ENCODE peak calls at places on chromosomes 2 and 18, in six cellular contexts. One of them, this sample, is unnamed.

GRCh38 chr2:219327719-219328118 is 4.8 kb downstream of the RESP18 start:
- DNase-seq in epithelial cell of proximal tubule: no peak
- DNase-seq in kidney: no peak
- DNase-seq in GM13976: no peak
- DNase-seq in neural progenitor cell: no peak
- DNase-seq in astrocyte: no peak
- DNase-seq in this sample: no peak

GRCh38 chr2:85371045-85371444 is 16.5 kb downstream of the ELMOD3 start:
- DNase-seq in epithelial cell of proximal tubule: no peak
- DNase-seq in kidney: no peak
- DNase-seq in GM13976: no peak
- DNase-seq in neural progenitor cell: no peak
- DNase-seq in astrocyte: no peak
- DNase-seq in this sample: no peak

GRCh38 chr2:104890670-104891069 is 36.8 kb downstream of the POU3F3 start:
- DNase-seq in epithelial cell of proximal tubule: no peak
- DNase-seq in kidney: no peak
- DNase-seq in GM13976: no peak
- DNase-seq in neural progenitor cell: no peak
- DNase-seq in astrocyte: no peak
- DNase-seq in this sample: no peak

GRCh38 chr2:222972420-222972819 is 79.6 kb upstream of the KCNE4 start:
- DNase-seq in epithelial cell of proximal tubule: no peak
- DNase-seq in kidney: no peak
- DNase-seq in GM13976: no peak
- DNase-seq in neural progenitor cell: no peak
- DNase-seq in astrocyte: no peak
- DNase-seq in this sample: no peak

GRCh38 chr18:10454800-10455550 is 540 bp downstream of the APCDD1 start:
- DNase-seq in epithelial cell of proximal tubule: no peak
- DNase-seq in kidney: peak; percentile 82
- DNase-seq in GM13976: no peak
- DNase-seq in neural progenitor cell: no peak
- DNase-seq in astrocyte: no peak
- DNase-seq in this sample: no peak

GRCh38 chr18:25349926-25350560 is 1.9 kb downstream of the ZNF521 start:
- DNase-seq in epithelial cell of proximal tubule: no peak
- DNase-seq in kidney: peak; percentile 75
- DNase-seq in GM13976: peak; percentile 26
- DNase-seq in neural progenitor cell: peak; percentile 74
- DNase-seq in astrocyte: no peak
- DNase-seq in this sample: peak; percentile 36

GRCh38 chr2:1653956-1654695 is 90.2 kb downstream of the PXDN start:
- DNase-seq in epithelial cell of proximal tubule: no peak
- DNase-seq in kidney: no peak
- DNase-seq in GM13976: no peak
- DNase-seq in neural progenitor cell: no peak
- DNase-seq in astrocyte: peak; percentile 93
- DNase-seq in this sample: no peak

GRCh38 chr2:105804266-105804665 is 59.6 kb downstream of the NCK2 start:
- DNase-seq in epithelial cell of proximal tubule: no peak
- DNase-seq in kidney: no peak
- DNase-seq in GM13976: no peak
- DNase-seq in neural progenitor cell: no peak
- DNase-seq in astrocyte: peak; percentile 16
- DNase-seq in this sample: no peak

GRCh38 chr2:183614797-183615429 is 490.7 kb downstream of the NUP35 start:
- DNase-seq in epithelial cell of proximal tubule: no peak
- DNase-seq in kidney: no peak
- DNase-seq in GM13976: no peak
- DNase-seq in neural progenitor cell: no peak
- DNase-seq in astrocyte: peak; percentile 7
- DNase-seq in this sample: no peak

GRCh38 chr18:48790226-48790863 is 160.4 kb downstream of the SMAD7 start:
- DNase-seq in epithelial cell of proximal tubule: no peak
- DNase-seq in kidney: peak; percentile 93
- DNase-seq in GM13976: no peak
- DNase-seq in neural progenitor cell: no peak
- DNase-seq in astrocyte: no peak
- DNase-seq in this sample: no peak

GRCh38 chr2:110842048-110842447 is 109.7 kb downstream of the ACOXL start:
- DNase-seq in epithelial cell of proximal tubule: no peak
- DNase-seq in kidney: no peak
- DNase-seq in GM13976: no peak
- DNase-seq in neural progenitor cell: no peak
- DNase-seq in astrocyte: no peak
- DNase-seq in this sample: no peak

GRCh38 chr2:47189635-47190034 is 34.5 kb upstream of the STPG4 start:
- DNase-seq in epithelial cell of proximal tubule: no peak
- DNase-seq in kidney: no peak
- DNase-seq in GM13976: no peak
- DNase-seq in neural progenitor cell: no peak
- DNase-seq in astrocyte: peak; percentile 97
- DNase-seq in this sample: no peak

GRCh38 chr2:162073776-162074578 is at the start of gene DPP4:
- DNase-seq in epithelial cell of proximal tubule: no peak
- DNase-seq in kidney: peak; percentile 92
- DNase-seq in GM13976: peak; percentile 81
- DNase-seq in neural progenitor cell: peak; percentile 70
- DNase-seq in astrocyte: no peak
- DNase-seq in this sample: peak; percentile 84

GRCh38 chr2:27915874-27916273 is 25.3 kb downstream of the BABAM2 start:
- DNase-seq in epithelial cell of proximal tubule: no peak
- DNase-seq in kidney: no peak
- DNase-seq in GM13976: no peak
- DNase-seq in neural progenitor cell: no peak
- DNase-seq in astrocyte: no peak
- DNase-seq in this sample: no peak

GRCh38 chr2:205680067-205680466 is 2.2 kb upstream of the NRP2 start:
- DNase-seq in epithelial cell of proximal tubule: no peak
- DNase-seq in kidney: no peak
- DNase-seq in GM13976: peak; percentile 55
- DNase-seq in neural progenitor cell: peak; percentile 94
- DNase-seq in astrocyte: peak; percentile 82
- DNase-seq in this sample: peak; percentile 62

GRCh38 chr2:113219889-113220641 is 46.3 kb downstream of the PSD4 start:
- DNase-seq in epithelial cell of proximal tubule: no peak
- DNase-seq in kidney: peak; percentile 90
- DNase-seq in GM13976: no peak
- DNase-seq in neural progenitor cell: peak; percentile 16
- DNase-seq in astrocyte: no peak
- DNase-seq in this sample: no peak

GRCh38 chr2:68357608-68358337 is 7.3 kb upstream of the PLEK start:
- DNase-seq in epithelial cell of proximal tubule: no peak
- DNase-seq in kidney: no peak
- DNase-seq in GM13976: peak; percentile 55
- DNase-seq in neural progenitor cell: peak; percentile 73
- DNase-seq in astrocyte: peak; percentile 6
- DNase-seq in this sample: peak; percentile 57
- TF ChIP-seq CTCF in epithelial cell of proximal tubule: peak; percentile 55
- TF ChIP-seq CTCF in kidney: peak; percentile 34
- TF ChIP-seq CTCF in GM13976: peak; percentile 65
- TF ChIP-seq CTCF in neural progenitor cell: peak; percentile 60
- TF ChIP-seq CTCF in astrocyte: peak; percentile 17
- TF ChIP-seq CTCF in this sample: peak; percentile 75

GRCh38 chr2:23326322-23326721 is 58.7 kb upstream of the KLHL29 start:
- DNase-seq in epithelial cell of proximal tubule: no peak
- DNase-seq in kidney: no peak
- DNase-seq in GM13976: no peak
- DNase-seq in neural progenitor cell: no peak
- DNase-seq in astrocyte: no peak
- DNase-seq in this sample: no peak

GRCh38 chr2:23324281-23324680 is 60.7 kb upstream of the KLHL29 start:
- DNase-seq in epithelial cell of proximal tubule: no peak
- DNase-seq in kidney: no peak
- DNase-seq in GM13976: no peak
- DNase-seq in neural progenitor cell: no peak
- DNase-seq in astrocyte: no peak
- DNase-seq in this sample: no peak

GRCh38 chr2:23327897-23328296 is 57.1 kb upstream of the KLHL29 start:
- DNase-seq in epithelial cell of proximal tubule: no peak
- DNase-seq in kidney: no peak
- DNase-seq in GM13976: no peak
- DNase-seq in neural progenitor cell: no peak
- DNase-seq in astrocyte: no peak
- DNase-seq in this sample: no peak

GRCh38 chr2:23335550-23335949 is 49.4 kb upstream of the KLHL29 start:
- DNase-seq in epithelial cell of proximal tubule: no peak
- DNase-seq in kidney: no peak
- DNase-seq in GM13976: no peak
- DNase-seq in neural progenitor cell: no peak
- DNase-seq in astrocyte: no peak
- DNase-seq in this sample: no peak

DNA sequence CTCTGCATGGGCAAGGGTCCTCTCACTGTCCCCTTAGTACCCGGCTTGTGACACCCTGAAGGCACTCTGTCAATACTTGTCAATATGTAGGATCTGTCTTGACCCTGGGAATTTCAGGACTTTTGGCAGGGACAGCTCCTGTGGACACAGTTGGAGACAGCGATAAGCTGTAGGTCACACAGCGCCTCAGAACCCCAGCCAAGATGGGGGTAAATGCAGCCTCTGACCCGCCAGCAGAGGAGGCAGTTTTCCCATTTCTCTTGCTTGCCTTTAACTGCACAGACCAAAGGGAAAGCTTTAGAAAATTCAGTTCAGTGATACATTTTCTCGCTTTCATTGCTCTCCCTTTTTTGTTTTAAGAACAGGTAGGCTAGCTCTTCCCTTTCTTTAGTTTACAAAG is 54.8 kb upstream of the KLHL29 start:
- DNase-seq in epithelial cell of proximal tubule: no peak
- DNase-seq in kidney: no peak
- DNase-seq in GM13976: no peak
- DNase-seq in neural progenitor cell: peak; percentile 85
- DNase-seq in astrocyte: no peak
- DNase-seq in this sample: no peak
- TF ChIP-seq CTCF in epithelial cell of proximal tubule: peak; percentile 8
- TF ChIP-seq CTCF in kidney: no peak
- TF ChIP-seq CTCF in GM13976: no peak
- TF ChIP-seq CTCF in neural progenitor cell: peak; percentile 66
- TF ChIP-seq CTCF in astrocyte: no peak
- TF ChIP-seq CTCF in this sample: peak; percentile 28

GRCh38 chr18:28015671-28016070 is 161.3 kb downstream of the CDH2 start:
- DNase-seq in epithelial cell of proximal tubule: no peak
- DNase-seq in kidney: no peak
- DNase-seq in GM13976: no peak
- DNase-seq in neural progenitor cell: no peak
- DNase-seq in astrocyte: no peak
- DNase-seq in this sample: no peak

GRCh38 chr18:28018361-28018760 is 158.6 kb downstream of the CDH2 start:
- DNase-seq in epithelial cell of proximal tubule: no peak
- DNase-seq in kidney: no peak
- DNase-seq in GM13976: no peak
- DNase-seq in neural progenitor cell: no peak
- DNase-seq in astrocyte: peak; percentile 39
- DNase-seq in this sample: no peak

GRCh38 chr18:28009589-28009988 is 167.3 kb downstream of the CDH2 start:
- DNase-seq in epithelial cell of proximal tubule: no peak
- DNase-seq in kidney: no peak
- DNase-seq in GM13976: no peak
- DNase-seq in neural progenitor cell: no peak
- DNase-seq in astrocyte: no peak
- DNase-seq in this sample: no peak

GRCh38 chr18:28007841-28008240 is 169.1 kb downstream of the CDH2 start:
- DNase-seq in epithelial cell of proximal tubule: no peak
- DNase-seq in kidney: no peak
- DNase-seq in GM13976: no peak
- DNase-seq in neural progenitor cell: no peak
- DNase-seq in astrocyte: peak; percentile 49
- DNase-seq in this sample: no peak

DNA sequence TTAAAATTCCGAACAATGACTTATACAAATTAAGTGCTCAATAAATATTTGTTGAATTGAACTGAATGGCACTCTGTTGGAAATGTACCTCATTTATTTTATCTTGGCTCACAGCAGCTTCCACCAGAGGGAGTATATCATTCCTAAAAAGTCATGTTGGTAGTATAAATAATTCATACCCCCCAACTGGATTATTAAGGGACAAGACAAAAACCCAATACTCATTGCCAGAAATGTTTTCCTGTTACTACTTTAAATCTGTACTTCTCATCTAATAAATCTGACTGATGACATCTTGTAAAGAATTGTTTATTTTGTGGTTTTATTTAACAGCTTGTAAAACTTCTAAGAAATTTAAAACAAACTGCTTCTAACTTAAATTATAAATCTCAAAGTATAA is 163.9 kb downstream of the CDH2 start:
- DNase-seq in epithelial cell of proximal tubule: no peak
- DNase-seq in kidney: no peak
- DNase-seq in GM13976: no peak
- DNase-seq in neural progenitor cell: no peak
- DNase-seq in astrocyte: no peak
- DNase-seq in this sample: no peak
- TF ChIP-seq CTCF in epithelial cell of proximal tubule: peak; percentile 61
- TF ChIP-seq CTCF in kidney: peak; percentile 25
- TF ChIP-seq CTCF in GM13976: no peak
- TF ChIP-seq CTCF in neural progenitor cell: peak; percentile 57
- TF ChIP-seq CTCF in astrocyte: peak; percentile 46
- TF ChIP-seq CTCF in this sample: no peak

GRCh38 chr2:211228559-211228958 is 672.2 kb downstream of the CPS1 start:
- DNase-seq in epithelial cell of proximal tubule: no peak
- DNase-seq in kidney: no peak
- DNase-seq in GM13976: no peak
- DNase-seq in neural progenitor cell: no peak
- DNase-seq in astrocyte: no peak
- DNase-seq in this sample: no peak
- TF ChIP-seq CTCF in epithelial cell of proximal tubule: no peak
- TF ChIP-seq CTCF in kidney: no peak
- TF ChIP-seq CTCF in GM13976: no peak
- TF ChIP-seq CTCF in neural progenitor cell: no peak
- TF ChIP-seq CTCF in astrocyte: no peak
- TF ChIP-seq CTCF in this sample: no peak